ENCODE peak calls at places on chromosomes 13 and 19, in ten cellular contexts. D, G, L, T, X, R, Q, A, I and K are unnamed samples.
A peak's percentile ranks its signal among the peaks of the same experiment; 100 is the strongest.

GRCh38 chr13:36673838-36674326 is at the start of gene SERTM1:
- DNase-seq in D (no peak), G (peak; percentile 33), L (peak; percentile 74), T (no peak), X (no peak), R (no peak), Q (no peak), A (peak; percentile 82), I (peak; percentile 52), K (no peak)

GRCh38 chr19:39246951-39247669 is 1.5 kb downstream of the IFNL4 start:
- DNase-seq in D (peak; percentile 34), G (peak; percentile 80), L (no peak), T (peak; percentile 28), X (no peak), R (no peak), Q (peak; percentile 29), A (no peak), I (peak; percentile 55), K (no peak)

GRCh38 chr19:45976180-45976579 is 2.5 kb upstream of the NOVA2 start:
- DNase-seq in D (no peak), G (no peak), L (no peak), T (no peak), X (no peak), R (no peak), Q (no peak), A (no peak), I (no peak), K (no peak)

GRCh38 chr19:33865306-33865705 is 68.6 kb downstream of the KCTD15 start:
- DNase-seq in D (no peak), G (no peak), L (peak; percentile 2), T (no peak), X (no peak), R (no peak), Q (no peak), A (no peak), I (no peak), K (no peak)

GRCh38 chr19:19514215-19514633 is 1.1 kb downstream of the TSSK6 start:
- DNase-seq in D (peak; percentile 50), G (peak; percentile 79), L (no peak), T (no peak), X (no peak), R (no peak), Q (peak; percentile 63), A (no peak), I (peak; percentile 76), K (no peak)

GRCh38 chr13:27300941-27301586 is 30.4 kb downstream of the RASL11A start:
- DNase-seq in D (no peak), G (no peak), L (no peak), T (no peak), X (no peak), R (no peak), Q (no peak), A (no peak), I (no peak), K (no peak)

GRCh38 chr13:113989585-113990300 is 15.9 kb upstream of the C13orf46 start:
- DNase-seq in D (peak; percentile 10), G (no peak), L (no peak), T (no peak), X (no peak), R (no peak), Q (no peak), A (no peak), I (no peak), K (no peak)

GRCh38 chr13:90184355-90184754 is 1163.1 kb upstream of the MIR17HG start:
- DNase-seq in D (no peak), G (no peak), L (no peak), T (no peak), X (no peak), R (no peak), Q (no peak), A (no peak), I (no peak), K (no peak)

GRCh38 chr19:48271531-48272151 is 1.8 kb downstream of the ZNF114 start:
- DNase-seq in D (peak; percentile 33), G (peak; percentile 39), L (peak; percentile 59), T (no peak), X (no peak), R (no peak), Q (peak; percentile 32), A (peak; percentile 61), I (peak; percentile 83), K (no peak)

GRCh38 chr13:84653915-84654534 is 771.8 kb upstream of the SLITRK1 start:
- DNase-seq in D (no peak), G (no peak), L (no peak), T (no peak), X (no peak), R (no peak), Q (no peak), A (no peak), I (peak; percentile 83), K (no peak)

GRCh38 chr19:33303791-33304759 is 1.7 kb upstream of the CEBPA start:
- DNase-seq in D (peak; percentile 38), G (no peak), L (no peak), T (no peak), X (no peak), R (no peak), Q (no peak), A (no peak), I (peak; percentile 47), K (no peak)

GRCh38 chr13:70747305-70747704 is 639.1 kb upstream of the KLHL1 start:
- DNase-seq in D (no peak), G (no peak), L (no peak), T (no peak), X (no peak), R (no peak), Q (no peak), A (no peak), I (no peak), K (no peak)

DNA sequence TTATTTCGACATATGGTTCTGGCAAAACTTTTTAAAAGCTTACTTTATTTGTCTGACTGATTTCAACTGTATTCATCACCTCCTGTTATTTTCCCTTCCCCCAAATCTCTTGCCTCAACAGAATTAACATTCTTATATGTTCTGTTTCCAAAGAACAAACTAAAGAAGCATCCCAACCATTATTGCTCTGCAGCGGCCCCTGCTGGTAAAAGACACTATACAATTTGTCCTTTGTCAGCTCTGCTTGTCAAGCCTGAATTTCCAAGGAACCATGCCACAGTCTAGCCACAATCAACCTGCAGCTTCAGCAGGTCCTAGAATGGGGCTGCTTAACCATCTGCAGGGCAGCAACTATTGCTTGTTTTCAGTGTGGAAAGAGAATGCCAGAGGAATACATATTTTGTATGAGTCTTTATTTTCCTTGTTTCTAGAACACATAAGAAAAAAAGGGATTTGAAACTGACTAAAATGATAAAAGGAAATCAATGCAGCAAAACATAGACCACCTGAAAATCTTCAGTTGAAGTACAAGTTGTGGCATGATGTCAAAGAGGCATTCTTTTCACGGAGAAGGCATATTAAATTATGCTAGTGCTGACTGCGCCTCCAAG is 845.3 kb downstream of the DIAPH3 start:
- DNase-seq in D (peak; percentile 84), G (peak; percentile 80), L (peak; percentile 87), T (peak; percentile 27), X (peak; percentile 65), R (peak; percentile 9), Q (peak; percentile 68), A (peak; percentile 87), I (peak; percentile 81), K (peak; percentile 16)
- TF ChIP-seq CTCF in D (peak; percentile 68), G (peak; percentile 55), L (peak; percentile 76), T (peak; percentile 56), X (peak; percentile 72), R (peak; percentile 73), Q (peak; percentile 64), A (peak; percentile 77), I (peak; percentile 67), K (peak; percentile 42)

GRCh38 chr19:14516048-14516534 is 2.1 kb downstream of the DNAJB1 start:
- DNase-seq in D (no peak), G (no peak), L (no peak), T (no peak), X (no peak), R (no peak), Q (peak; percentile 64), A (no peak), I (no peak), K (no peak)
- TF ChIP-seq CTCF in D (no peak), G (no peak), L (no peak), T (no peak), X (no peak), R (no peak), Q (no peak), A (no peak), I (no peak), K (no peak)

GRCh38 chr19:30662211-30662861 is 290.2 kb downstream of the ZNF536 start:
- DNase-seq in D (peak; percentile 70), G (no peak), L (no peak), T (no peak), X (peak; percentile 19), R (no peak), Q (no peak), A (no peak), I (no peak), K (no peak)

GRCh38 chr19:30667227-30667626 is 295.0 kb downstream of the ZNF536 start:
- DNase-seq in D (no peak), G (peak; percentile 47), L (no peak), T (no peak), X (no peak), R (no peak), Q (no peak), A (no peak), I (no peak), K (no peak)

GRCh38 chr19:30665449-30665848 is 293.3 kb downstream of the ZNF536 start:
- DNase-seq in D (peak; percentile 73), G (no peak), L (no peak), T (no peak), X (no peak), R (no peak), Q (no peak), A (no peak), I (no peak), K (no peak)

GRCh38 chr19:30666301-30666803 is 294.2 kb downstream of the ZNF536 start:
- DNase-seq in D (peak; percentile 67), G (peak; percentile 79), L (peak; percentile 70), T (peak; percentile 35), X (no peak), R (no peak), Q (peak; percentile 41), A (peak; percentile 69), I (peak; percentile 48), K (peak; percentile 23)

GRCh38 chr19:30664358-30665058 is 292.3 kb downstream of the ZNF536 start:
- DNase-seq in D (peak; percentile 94), G (peak; percentile 78), L (no peak), T (no peak), X (no peak), R (no peak), Q (no peak), A (peak; percentile 32), I (peak; percentile 75), K (no peak)
- TF ChIP-seq CTCF in D (peak; percentile 75), G (peak; percentile 29), L (peak; percentile 40), T (no peak), X (peak; percentile 49), R (no peak), Q (no peak), A (peak; percentile 37), I (peak; percentile 32), K (no peak)

GRCh38 chr13:49679244-49679643 is 12.0 kb downstream of the EBPL start:
- DNase-seq in D (no peak), G (peak; percentile 46), L (no peak), T (no peak), X (no peak), R (no peak), Q (no peak), A (no peak), I (peak; percentile 42), K (no peak)
- TF ChIP-seq CTCF in D (no peak), G (no peak), L (no peak), T (no peak), X (peak; percentile 38), R (no peak), Q (no peak), A (peak; percentile 13), I (peak; percentile 12), K (no peak)

GRCh38 chr13:110944121-110944967 is 29.5 kb upstream of the ANKRD10 start:
- DNase-seq in D (peak; percentile 70), G (no peak), L (no peak), T (no peak), X (peak; percentile 29), R (no peak), Q (no peak), A (peak; percentile 44), I (no peak), K (no peak)
- TF ChIP-seq CTCF in D (peak; percentile 78), G (peak; percentile 22), L (no peak), T (peak; percentile 25), X (peak; percentile 78), R (peak; percentile 66), Q (peak; percentile 28), A (peak; percentile 83), I (peak; percentile 27), K (no peak)